ENCODE peak calls at places on chromosomes 1 and 21, in four cellular contexts. One of them, this sample, is unnamed.

GRCh38 chr1:38586993-38587646 is 272.5 kb downstream of the RRAGC start:
- DNase-seq in LoVo: peak
- DNase-seq in Ammon's horn: peak
- DNase-seq in RCC 7860: no peak
- DNase-seq in this sample: no peak

GRCh38 chr1:26862781-26863676 is at the start of gene SFN:
- DNase-seq in Ammon's horn: no peak
- DNase-seq in RCC 7860: peak
- DNase-seq in LoVo: peak
- DNase-seq in this sample: peak

GRCh38 chr21:36211660-36212512 is 55.3 kb downstream of the DOP1B start:
- DNase-seq in RCC 7860: peak
- DNase-seq in Ammon's horn: no peak
- DNase-seq in LoVo: no peak
- DNase-seq in this sample: peak

GRCh38 chr1:203534012-203534411 is 40.1 kb downstream of the OPTC start:
- DNase-seq in LoVo: no peak
- DNase-seq in Ammon's horn: no peak
- DNase-seq in RCC 7860: no peak
- DNase-seq in this sample: no peak

GRCh38 chr1:58305622-58306021 is 240.9 kb downstream of the OMA1 start:
- DNase-seq in Ammon's horn: no peak
- DNase-seq in RCC 7860: no peak
- DNase-seq in LoVo: no peak
- DNase-seq in this sample: no peak

GRCh38 chr1:235018161-235018560 is 110.5 kb downstream of the TOMM20 start:
- DNase-seq in RCC 7860: peak
- DNase-seq in Ammon's horn: no peak
- DNase-seq in LoVo: peak
- DNase-seq in this sample: peak

GRCh38 chr1:167099851-167100250 is 6.0 kb downstream of the STYXL2 start:
- DNase-seq in Ammon's horn: no peak
- DNase-seq in LoVo: no peak
- DNase-seq in RCC 7860: no peak
- DNase-seq in this sample: no peak

GRCh38 chr1:219124163-219124562 is 49.5 kb upstream of the LYPLAL1 start:
- DNase-seq in LoVo: no peak
- DNase-seq in RCC 7860: no peak
- DNase-seq in Ammon's horn: no peak
- DNase-seq in this sample: no peak

GRCh38 chr1:65392497-65392896 is 28.0 kb upstream of the LEPR start:
- DNase-seq in RCC 7860: no peak
- DNase-seq in LoVo: no peak
- DNase-seq in Ammon's horn: no peak
- DNase-seq in this sample: no peak

GRCh38 chr1:116664366-116664983 is 3.1 kb downstream of the IGSF3 start:
- DNase-seq in RCC 7860: no peak
- DNase-seq in Ammon's horn: no peak
- DNase-seq in LoVo: no peak
- DNase-seq in this sample: no peak

GRCh38 chr1:3690282-3691065 is 38.2 kb downstream of the TP73 start:
- DNase-seq in RCC 7860: no peak
- DNase-seq in LoVo: no peak
- DNase-seq in Ammon's horn: no peak
- DNase-seq in this sample: no peak

GRCh38 chr1:151047591-151047924 is at the start of gene C1orf56:
- DNase-seq in RCC 7860: no peak
- DNase-seq in LoVo: peak
- DNase-seq in Ammon's horn: peak
- DNase-seq in this sample: peak

GRCh38 chr21:16186742-16187141 is 457.0 kb downstream of the USP25 start:
- DNase-seq in Ammon's horn: no peak
- DNase-seq in LoVo: no peak
- DNase-seq in RCC 7860: no peak
- DNase-seq in this sample: no peak

This sample was measured in kidney glomerular epithelial cell.